ENCODE peak calls at places on chromosomes 4 and X, in six cellular contexts. One of them, this sample, is unnamed.

GRCh38 chrX:23341452-23341851 is 6.8 kb downstream of the PTCHD1 start:
- DNase-seq in endodermal cell: peak
- DNase-seq in HFFc6: no peak
- DNase-seq in CD8-positive, alpha-beta T cell: no peak
- DNase-seq in lower leg skin: no peak
- DNase-seq in cardiac muscle cell: peak
- DNase-seq in this sample: no peak

GRCh38 chr4:92522371-92522770 is 218.6 kb downstream of the GRID2 start:
- DNase-seq in cardiac muscle cell: peak
- DNase-seq in HFFc6: no peak
- DNase-seq in CD8-positive, alpha-beta T cell: no peak
- DNase-seq in lower leg skin: no peak
- DNase-seq in endodermal cell: no peak
- DNase-seq in this sample: no peak

GRCh38 chr4:181688416-181688815 is 554.8 kb upstream of the TENM3 start:
- DNase-seq in CD8-positive, alpha-beta T cell: no peak
- DNase-seq in cardiac muscle cell: no peak
- DNase-seq in HFFc6: no peak
- DNase-seq in endodermal cell: no peak
- DNase-seq in lower leg skin: no peak
- DNase-seq in this sample: no peak

GRCh38 chrX:40496728-40497127 is 84.0 kb upstream of the ATP6AP2 start:
- DNase-seq in HFFc6: peak
- DNase-seq in endodermal cell: peak
- DNase-seq in CD8-positive, alpha-beta T cell: no peak
- DNase-seq in lower leg skin: no peak
- DNase-seq in cardiac muscle cell: no peak
- DNase-seq in this sample: peak

GRCh38 chr4:100081511-100081910 is 108.8 kb downstream of the DDIT4L start:
- DNase-seq in cardiac muscle cell: no peak
- DNase-seq in endodermal cell: no peak
- DNase-seq in HFFc6: no peak
- DNase-seq in lower leg skin: no peak
- DNase-seq in CD8-positive, alpha-beta T cell: no peak
- DNase-seq in this sample: no peak

GRCh38 chr4:68872442-68873217 is 56.8 kb downstream of the UGT2B10 start:
- DNase-seq in endodermal cell: no peak
- DNase-seq in cardiac muscle cell: peak
- DNase-seq in CD8-positive, alpha-beta T cell: no peak
- DNase-seq in lower leg skin: no peak
- DNase-seq in HFFc6: no peak
- DNase-seq in this sample: no peak

GRCh38 chr4:142698541-142698940 is 147.6 kb downstream of the INPP4B start:
- DNase-seq in lower leg skin: no peak
- DNase-seq in HFFc6: no peak
- DNase-seq in CD8-positive, alpha-beta T cell: no peak
- DNase-seq in cardiac muscle cell: no peak
- DNase-seq in endodermal cell: no peak
- DNase-seq in this sample: no peak

GRCh38 chr4:48372272-48372671 is 30.9 kb downstream of the SLAIN2 start:
- DNase-seq in CD8-positive, alpha-beta T cell: no peak
- DNase-seq in cardiac muscle cell: no peak
- DNase-seq in endodermal cell: no peak
- DNase-seq in lower leg skin: no peak
- DNase-seq in HFFc6: no peak
- DNase-seq in this sample: no peak

GRCh38 chr4:141711211-141711610 is 74.8 kb downstream of the IL15 start:
- DNase-seq in CD8-positive, alpha-beta T cell: no peak
- DNase-seq in cardiac muscle cell: peak
- DNase-seq in HFFc6: peak
- DNase-seq in lower leg skin: no peak
- DNase-seq in endodermal cell: no peak
- DNase-seq in this sample: no peak

GRCh38 chrX:64192040-64192439 is 13.5 kb downstream of the AMER1 start:
- DNase-seq in endodermal cell: no peak
- DNase-seq in cardiac muscle cell: no peak
- DNase-seq in lower leg skin: peak
- DNase-seq in HFFc6: no peak
- DNase-seq in CD8-positive, alpha-beta T cell: no peak
- DNase-seq in this sample: no peak

GRCh38 chrX:72394518-72395163 is 88.9 kb upstream of the CITED1 start:
- DNase-seq in HFFc6: peak
- DNase-seq in lower leg skin: no peak
- DNase-seq in CD8-positive, alpha-beta T cell: no peak
- DNase-seq in endodermal cell: no peak
- DNase-seq in cardiac muscle cell: peak
- DNase-seq in this sample: no peak

GRCh38 chrX:13652256-13653021 is 502 bp upstream of the TCEANC start:
- DNase-seq in endodermal cell: no peak
- DNase-seq in cardiac muscle cell: no peak
- DNase-seq in HFFc6: peak
- DNase-seq in lower leg skin: no peak
- DNase-seq in CD8-positive, alpha-beta T cell: no peak
- DNase-seq in this sample: no peak

GRCh38 chr4:77095101-77095826 is 19.5 kb upstream of the CCNI start:
- DNase-seq in lower leg skin: peak
- DNase-seq in HFFc6: peak
- DNase-seq in CD8-positive, alpha-beta T cell: peak
- DNase-seq in cardiac muscle cell: peak
- DNase-seq in endodermal cell: peak
- DNase-seq in this sample: peak

GRCh38 chr4:11436673-11437072 is 8.0 kb upstream of the HS3ST1 start:
- DNase-seq in lower leg skin: no peak
- DNase-seq in HFFc6: no peak
- DNase-seq in endodermal cell: peak
- DNase-seq in CD8-positive, alpha-beta T cell: no peak
- DNase-seq in cardiac muscle cell: no peak
- DNase-seq in this sample: no peak

GRCh38 chr4:74005528-74005927 is 7.1 kb upstream of the CXCL5 start:
- DNase-seq in CD8-positive, alpha-beta T cell: no peak
- DNase-seq in endodermal cell: no peak
- DNase-seq in cardiac muscle cell: no peak
- DNase-seq in lower leg skin: no peak
- DNase-seq in HFFc6: no peak
- DNase-seq in this sample: no peak

GRCh38 chrX:108541286-108541685 is 101.6 kb downstream of the COL4A5 start:
- DNase-seq in lower leg skin: no peak
- DNase-seq in endodermal cell: no peak
- DNase-seq in HFFc6: no peak
- DNase-seq in cardiac muscle cell: no peak
- DNase-seq in CD8-positive, alpha-beta T cell: no peak
- DNase-seq in this sample: no peak

GRCh38 chr4:47882228-47882627 is 32.2 kb downstream of the NFXL1 start:
- DNase-seq in endodermal cell: no peak
- DNase-seq in HFFc6: no peak
- DNase-seq in lower leg skin: no peak
- DNase-seq in cardiac muscle cell: no peak
- DNase-seq in CD8-positive, alpha-beta T cell: no peak
- DNase-seq in this sample: no peak

GRCh38 chrX:30309139-30309571 is at the start of gene NR0B1:
- DNase-seq in cardiac muscle cell: peak
- DNase-seq in lower leg skin: no peak
- DNase-seq in CD8-positive, alpha-beta T cell: no peak
- DNase-seq in endodermal cell: peak
- DNase-seq in HFFc6: no peak
- DNase-seq in this sample: peak

DNA sequence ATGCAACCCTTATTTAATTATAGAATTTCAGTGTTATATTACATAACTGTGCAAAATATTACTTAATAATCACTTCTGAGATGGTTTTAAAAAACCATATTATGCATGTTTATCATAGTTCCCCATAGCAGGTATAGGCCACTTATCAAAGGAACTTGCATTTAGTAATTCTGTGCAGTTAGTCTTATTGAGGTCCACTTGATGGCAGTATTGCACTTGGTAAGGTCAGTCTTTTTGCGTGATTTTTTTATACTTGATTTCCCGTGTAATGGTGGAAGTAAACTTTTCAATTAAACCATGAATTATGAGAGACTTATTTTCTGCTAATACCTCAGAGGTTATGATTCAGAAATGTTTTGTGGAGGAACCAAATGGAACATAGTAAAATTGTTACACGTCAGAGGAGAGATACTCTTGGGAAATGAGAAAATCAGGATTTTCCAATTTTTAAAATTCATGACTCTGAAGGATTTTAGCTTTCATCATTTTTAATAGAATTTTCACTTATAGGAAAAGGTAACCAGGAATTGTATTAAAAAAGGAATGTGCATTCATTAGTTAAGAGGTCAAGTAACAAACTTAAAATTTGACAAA is 230.0 kb downstream of the CCSER1 start:
- DNase-seq in cardiac muscle cell: peak
- DNase-seq in CD8-positive, alpha-beta T cell: no peak
- DNase-seq in HFFc6: peak
- DNase-seq in endodermal cell: no peak
- DNase-seq in lower leg skin: no peak
- DNase-seq in this sample: no peak
- TF ChIP-seq CTCF in cardiac muscle cell: peak
- TF ChIP-seq CTCF in CD8-positive, alpha-beta T cell: no peak
- TF ChIP-seq CTCF in HFFc6: peak
- TF ChIP-seq CTCF in endodermal cell: peak
- TF ChIP-seq CTCF in lower leg skin: no peak
- TF ChIP-seq CTCF in this sample: peak

GRCh38 chrX:46374371-46374770 is 170.8 kb downstream of the ZNF674 start:
- DNase-seq in cardiac muscle cell: no peak
- DNase-seq in CD8-positive, alpha-beta T cell: no peak
- DNase-seq in HFFc6: no peak
- DNase-seq in endodermal cell: no peak
- DNase-seq in lower leg skin: no peak
- DNase-seq in this sample: no peak
- TF ChIP-seq CTCF in cardiac muscle cell: no peak
- TF ChIP-seq CTCF in CD8-positive, alpha-beta T cell: no peak
- TF ChIP-seq CTCF in HFFc6: no peak
- TF ChIP-seq CTCF in endodermal cell: no peak
- TF ChIP-seq CTCF in lower leg skin: no peak
- TF ChIP-seq CTCF in this sample: no peak

DNA sequence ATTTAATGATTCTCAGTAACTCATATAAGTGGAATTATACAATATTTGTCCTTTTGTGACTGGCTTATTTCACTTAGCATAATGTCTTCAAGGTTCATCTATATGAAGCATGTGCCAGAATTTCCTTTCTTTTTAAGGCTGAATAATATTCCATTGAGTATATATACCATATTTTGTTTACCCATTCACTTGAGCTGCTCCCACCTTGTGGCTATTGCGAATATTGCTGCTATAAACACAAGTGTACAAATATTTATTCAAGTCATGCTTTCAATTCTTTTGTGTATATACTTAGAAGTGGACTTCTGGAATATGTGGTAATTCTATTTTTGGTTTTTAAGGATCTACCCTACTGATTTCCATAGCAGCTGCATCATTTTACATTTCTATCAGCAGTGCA is 219.1 kb downstream of the MID1 start:
- DNase-seq in cardiac muscle cell: no peak
- DNase-seq in lower leg skin: no peak
- DNase-seq in endodermal cell: no peak
- DNase-seq in CD8-positive, alpha-beta T cell: no peak
- DNase-seq in HFFc6: no peak
- DNase-seq in this sample: no peak
- TF ChIP-seq CTCF in cardiac muscle cell: no peak
- TF ChIP-seq CTCF in lower leg skin: no peak
- TF ChIP-seq CTCF in endodermal cell: no peak
- TF ChIP-seq CTCF in CD8-positive, alpha-beta T cell: no peak
- TF ChIP-seq CTCF in HFFc6: peak
- TF ChIP-seq CTCF in this sample: peak

GRCh38 chr4:37423310-37423709 is 178.8 kb downstream of the NWD2 start:
- DNase-seq in HFFc6: no peak
- DNase-seq in endodermal cell: no peak
- DNase-seq in CD8-positive, alpha-beta T cell: no peak
- DNase-seq in lower leg skin: no peak
- DNase-seq in cardiac muscle cell: no peak
- DNase-seq in this sample: no peak

GRCh38 chr4:37422638-37423037 is 178.1 kb downstream of the NWD2 start:
- DNase-seq in CD8-positive, alpha-beta T cell: no peak
- DNase-seq in lower leg skin: no peak
- DNase-seq in HFFc6: no peak
- DNase-seq in cardiac muscle cell: no peak
- DNase-seq in endodermal cell: no peak
- DNase-seq in this sample: no peak

GRCh38 chr4:37422102-37422501 is 177.6 kb downstream of the NWD2 start:
- DNase-seq in cardiac muscle cell: no peak
- DNase-seq in CD8-positive, alpha-beta T cell: no peak
- DNase-seq in lower leg skin: no peak
- DNase-seq in HFFc6: no peak
- DNase-seq in endodermal cell: no peak
- DNase-seq in this sample: no peak

GRCh38 chr4:37424753-37425152 is 180.2 kb downstream of the NWD2 start:
- DNase-seq in endodermal cell: no peak
- DNase-seq in cardiac muscle cell: no peak
- DNase-seq in HFFc6: no peak
- DNase-seq in lower leg skin: no peak
- DNase-seq in CD8-positive, alpha-beta T cell: no peak
- DNase-seq in this sample: no peak

GRCh38 chr4:37421614-37422013 is 177.1 kb downstream of the NWD2 start:
- DNase-seq in CD8-positive, alpha-beta T cell: no peak
- DNase-seq in lower leg skin: no peak
- DNase-seq in HFFc6: no peak
- DNase-seq in cardiac muscle cell: no peak
- DNase-seq in endodermal cell: no peak
- DNase-seq in this sample: no peak
- TF ChIP-seq CTCF in CD8-positive, alpha-beta T cell: no peak
- TF ChIP-seq CTCF in lower leg skin: no peak
- TF ChIP-seq CTCF in HFFc6: no peak
- TF ChIP-seq CTCF in cardiac muscle cell: no peak
- TF ChIP-seq CTCF in endodermal cell: no peak
- TF ChIP-seq CTCF in this sample: no peak

DNA sequence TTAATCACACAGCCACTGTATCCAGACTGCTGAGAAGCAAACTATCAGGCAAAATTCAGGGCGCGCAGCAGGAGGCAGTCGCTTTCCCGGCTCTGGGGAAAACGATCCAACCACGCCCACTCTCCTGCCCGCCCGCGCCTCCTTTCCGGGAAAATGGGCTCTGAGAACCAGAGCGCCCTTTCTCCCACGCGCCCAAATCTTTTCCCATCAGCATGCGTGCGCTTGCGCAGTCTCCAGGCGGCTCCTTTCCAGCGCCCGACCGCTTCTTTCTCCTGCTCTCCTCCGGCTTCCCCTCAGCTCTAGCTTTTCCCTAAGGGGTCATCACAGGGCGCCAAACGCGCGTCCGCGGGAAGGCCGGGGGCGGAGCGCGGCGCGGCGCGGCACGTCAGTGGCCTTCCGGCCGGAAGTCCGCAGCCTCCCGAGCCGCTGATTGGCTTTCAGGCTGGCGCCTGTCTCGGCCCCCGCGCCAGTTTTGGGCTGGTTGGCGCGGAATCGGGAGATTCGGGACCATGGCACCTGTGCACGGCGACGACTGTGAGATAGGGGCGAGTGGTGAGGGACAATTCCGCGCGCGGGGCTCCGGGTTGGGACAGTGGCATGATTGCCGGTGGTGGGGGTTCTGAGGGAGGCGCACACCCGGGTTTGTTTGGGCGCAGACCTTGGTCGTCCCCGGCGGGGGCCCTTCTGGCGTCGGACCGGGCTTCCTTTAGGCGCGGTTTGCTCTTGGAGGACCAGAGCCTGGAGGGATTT is at the start of gene POLA1:
- DNase-seq in HFFc6: peak
- DNase-seq in CD8-positive, alpha-beta T cell: peak
- DNase-seq in cardiac muscle cell: peak
- DNase-seq in endodermal cell: peak
- DNase-seq in lower leg skin: peak
- DNase-seq in this sample: peak
- TF ChIP-seq CTCF in HFFc6: peak
- TF ChIP-seq CTCF in CD8-positive, alpha-beta T cell: no peak
- TF ChIP-seq CTCF in cardiac muscle cell: peak
- TF ChIP-seq CTCF in endodermal cell: peak
- TF ChIP-seq CTCF in lower leg skin: no peak
- TF ChIP-seq CTCF in this sample: no peak